ENCODE peak calls at places on chromosomes 3 and 15, in seven cellular contexts. One of them, this sample, is unnamed.

GRCh38 chr15:52256366-52256765 is 39.2 kb downstream of the MYO5C start:
- DNase-seq in transverse colon: peak
- DNase-seq in H9: peak
- DNase-seq in RWPE1: peak
- DNase-seq in fibroblast of villous mesenchyme: peak
- DNase-seq in fibroblast of pulmonary artery: peak
- DNase-seq in AG08395: peak
- DNase-seq in this sample: peak

GRCh38 chr3:16728762-16729745 is 123.8 kb upstream of the DAZL start:
- DNase-seq in transverse colon: no peak
- DNase-seq in H9: no peak
- DNase-seq in RWPE1: peak
- DNase-seq in fibroblast of villous mesenchyme: peak
- DNase-seq in fibroblast of pulmonary artery: peak
- DNase-seq in AG08395: peak
- DNase-seq in this sample: no peak

GRCh38 chr15:56475351-56475750 is 10.4 kb upstream of the MNS1 start:
- DNase-seq in transverse colon: no peak
- DNase-seq in H9: no peak
- DNase-seq in RWPE1: no peak
- DNase-seq in fibroblast of villous mesenchyme: no peak
- DNase-seq in fibroblast of pulmonary artery: no peak
- DNase-seq in AG08395: no peak
- DNase-seq in this sample: no peak

GRCh38 chr15:75736256-75736655 is 23.6 kb upstream of the CSPG4 start:
- DNase-seq in transverse colon: no peak
- DNase-seq in H9: no peak
- DNase-seq in RWPE1: no peak
- DNase-seq in fibroblast of villous mesenchyme: no peak
- DNase-seq in fibroblast of pulmonary artery: no peak
- DNase-seq in AG08395: no peak
- DNase-seq in this sample: no peak

GRCh38 chr3:196138927-196139680 is 57.2 kb upstream of the TFRC start:
- DNase-seq in transverse colon: no peak
- DNase-seq in H9: peak
- DNase-seq in RWPE1: peak
- DNase-seq in fibroblast of villous mesenchyme: peak
- DNase-seq in fibroblast of pulmonary artery: peak
- DNase-seq in AG08395: peak
- DNase-seq in this sample: no peak

GRCh38 chr3:187684880-187685279 is 14.7 kb upstream of the SST start:
- DNase-seq in transverse colon: no peak
- DNase-seq in H9: no peak
- DNase-seq in RWPE1: no peak
- DNase-seq in fibroblast of villous mesenchyme: peak
- DNase-seq in fibroblast of pulmonary artery: peak
- DNase-seq in AG08395: no peak
- DNase-seq in this sample: no peak

GRCh38 chr3:56347219-56347871 is 120.9 kb downstream of the ERC2 start:
- DNase-seq in transverse colon: peak
- DNase-seq in H9: peak
- DNase-seq in RWPE1: no peak
- DNase-seq in fibroblast of villous mesenchyme: peak
- DNase-seq in fibroblast of pulmonary artery: peak
- DNase-seq in AG08395: no peak
- DNase-seq in this sample: peak

GRCh38 chr3:152026033-152026556 is 152.7 kb downstream of the SUCNR1 start:
- DNase-seq in transverse colon: no peak
- DNase-seq in H9: no peak
- DNase-seq in RWPE1: peak
- DNase-seq in fibroblast of villous mesenchyme: peak
- DNase-seq in fibroblast of pulmonary artery: peak
- DNase-seq in AG08395: peak
- DNase-seq in this sample: no peak

GRCh38 chr3:32460031-32460749 is 42.5 kb downstream of the CMTM6 start:
- DNase-seq in transverse colon: peak
- DNase-seq in H9: peak
- DNase-seq in RWPE1: no peak
- DNase-seq in fibroblast of villous mesenchyme: no peak
- DNase-seq in fibroblast of pulmonary artery: no peak
- DNase-seq in AG08395: no peak
- DNase-seq in this sample: peak

GRCh38 chr3:139309046-139309660 is 34.7 kb upstream of the MRPS22 start:
- DNase-seq in transverse colon: no peak
- DNase-seq in H9: no peak
- DNase-seq in RWPE1: no peak
- DNase-seq in fibroblast of villous mesenchyme: peak
- DNase-seq in fibroblast of pulmonary artery: no peak
- DNase-seq in AG08395: no peak
- DNase-seq in this sample: no peak

GRCh38 chr3:10315101-10315500 is 5.8 kb downstream of the SEC13 start:
- DNase-seq in transverse colon: no peak
- DNase-seq in H9: no peak
- DNase-seq in RWPE1: no peak
- DNase-seq in fibroblast of villous mesenchyme: no peak
- DNase-seq in fibroblast of pulmonary artery: no peak
- DNase-seq in AG08395: no peak
- DNase-seq in this sample: no peak

GRCh38 chr3:144763878-144764454 is 792.3 kb downstream of the DIPK2A start:
- DNase-seq in transverse colon: no peak
- DNase-seq in H9: no peak
- DNase-seq in RWPE1: no peak
- DNase-seq in fibroblast of villous mesenchyme: no peak
- DNase-seq in fibroblast of pulmonary artery: no peak
- DNase-seq in AG08395: no peak
- DNase-seq in this sample: no peak

GRCh38 chr15:86135030-86135429 is 55.4 kb downstream of the AGBL1 start:
- DNase-seq in transverse colon: peak
- DNase-seq in H9: no peak
- DNase-seq in RWPE1: no peak
- DNase-seq in fibroblast of villous mesenchyme: no peak
- DNase-seq in fibroblast of pulmonary artery: no peak
- DNase-seq in AG08395: no peak
- DNase-seq in this sample: no peak

GRCh38 chr3:186931487-186932280 is 1.4 kb downstream of the ST6GAL1 start:
- DNase-seq in transverse colon: peak
- DNase-seq in H9: peak
- DNase-seq in RWPE1: no peak
- DNase-seq in fibroblast of villous mesenchyme: peak
- DNase-seq in fibroblast of pulmonary artery: peak
- DNase-seq in AG08395: no peak
- DNase-seq in this sample: peak

GRCh38 chr15:91555307-91555706 is 298.2 kb upstream of the SLCO3A1 start:
- DNase-seq in transverse colon: no peak
- DNase-seq in H9: peak
- DNase-seq in RWPE1: no peak
- DNase-seq in fibroblast of villous mesenchyme: no peak
- DNase-seq in fibroblast of pulmonary artery: no peak
- DNase-seq in AG08395: no peak
- DNase-seq in this sample: no peak

GRCh38 chr15:58057559-58057958 is 8.0 kb downstream of the ALDH1A2 start:
- DNase-seq in transverse colon: no peak
- DNase-seq in H9: no peak
- DNase-seq in RWPE1: peak
- DNase-seq in fibroblast of villous mesenchyme: no peak
- DNase-seq in fibroblast of pulmonary artery: no peak
- DNase-seq in AG08395: no peak
- DNase-seq in this sample: no peak

GRCh38 chr3:171994646-171995441 is 44.5 kb upstream of the FNDC3B start:
- DNase-seq in transverse colon: no peak
- DNase-seq in H9: no peak
- DNase-seq in RWPE1: no peak
- DNase-seq in fibroblast of villous mesenchyme: peak
- DNase-seq in fibroblast of pulmonary artery: peak
- DNase-seq in AG08395: peak
- DNase-seq in this sample: no peak

GRCh38 chr3:16221990-16222389 is 42.8 kb downstream of the DPH3 start:
- DNase-seq in transverse colon: no peak
- DNase-seq in H9: no peak
- DNase-seq in RWPE1: no peak
- DNase-seq in fibroblast of villous mesenchyme: no peak
- DNase-seq in fibroblast of pulmonary artery: no peak
- DNase-seq in AG08395: no peak
- DNase-seq in this sample: no peak

GRCh38 chr3:105431171-105431570 is 64.5 kb downstream of the ALCAM start:
- DNase-seq in transverse colon: no peak
- DNase-seq in H9: no peak
- DNase-seq in RWPE1: no peak
- DNase-seq in fibroblast of villous mesenchyme: no peak
- DNase-seq in fibroblast of pulmonary artery: no peak
- DNase-seq in AG08395: no peak
- DNase-seq in this sample: no peak

GRCh38 chr3:88947013-88947412 is 160.4 kb upstream of the EPHA3 start:
- DNase-seq in transverse colon: no peak
- DNase-seq in H9: no peak
- DNase-seq in RWPE1: no peak
- DNase-seq in fibroblast of villous mesenchyme: no peak
- DNase-seq in fibroblast of pulmonary artery: no peak
- DNase-seq in AG08395: no peak
- DNase-seq in this sample: no peak

GRCh38 chr15:66071160-66071559 is 182.4 kb downstream of the MEGF11 start:
- DNase-seq in transverse colon: no peak
- DNase-seq in H9: no peak
- DNase-seq in RWPE1: no peak
- DNase-seq in fibroblast of villous mesenchyme: no peak
- DNase-seq in fibroblast of pulmonary artery: no peak
- DNase-seq in AG08395: no peak
- DNase-seq in this sample: no peak

This sample was measured in activated T-helper 2 cell treated with anti-CD3 and anti-CD28 coated beads, Interferon-gamma antibody, Interleukin-2, Interleukin-4, amounts not matched to agents 10 μg/mL and 5 μg/mL and 100 μg/mL, durations not matched to agents 14 hours and 24 hours and 36 hours.